ENCODE peak calls at places on chromosomes 12 and 14, in eight cellular contexts. B is A549, T is WTC11, I is IMR-90, O is K562, X is GM12878, M is H1, D is SK-N-SH. Y is an unnamed sample.

GRCh38 chr14:69460093-69460701 is 24.3 kb upstream of the PLEKHD1 start:
- DNase-seq in X (peak; percentile 25), O (peak; percentile 69), B (peak; percentile 79), D (peak; percentile 70), I (peak; percentile 95), T (peak; percentile 39), M (no peak), Y (peak; percentile 73)

GRCh38 chr12:91191516-91192111 is 9.0 kb upstream of the DCN start:
- DNase-seq in B (no peak), D (no peak), O (no peak), I (no peak), M (no peak), T (no peak), X (no peak), Y (no peak)

GRCh38 chr12:93982847-93983315 is 165.5 kb upstream of the PLXNC1 start:
- DNase-seq in O (peak; percentile 13), M (no peak), T (no peak), X (no peak), D (no peak), B (no peak), I (peak; percentile 93), Y (no peak)

GRCh38 chr12:53184828-53185227 is 4.1 kb upstream of the CSAD start:
- DNase-seq in T (no peak), I (no peak), X (no peak), D (no peak), M (no peak), O (no peak), B (no peak), Y (no peak)

GRCh38 chr12:55847033-55847432 is 4.3 kb upstream of the MMP19 start:
- DNase-seq in M (no peak), B (no peak), T (no peak), X (no peak), O (no peak), I (peak; percentile 83), D (no peak), Y (no peak)

GRCh38 chr12:58608711-58609110 is 311.6 kb downstream of the LRIG3 start:
- DNase-seq in O (no peak), M (no peak), T (no peak), X (no peak), D (no peak), B (no peak), I (peak; percentile 24), Y (no peak)

GRCh38 chr12:8527250-8528130 is 13.2 kb downstream of the CLEC4E start:
- DNase-seq in X (no peak), T (peak; percentile 42), D (no peak), B (no peak), M (no peak), O (no peak), I (no peak), Y (no peak)

GRCh38 chr12:12428961-12429657 is 72.2 kb downstream of the BORCS5 start:
- DNase-seq in X (no peak), O (no peak), I (no peak), B (no peak), D (no peak), T (no peak), M (no peak), Y (no peak)

GRCh38 chr12:101824831-101825230 is 5.9 kb downstream of the GNPTAB start:
- DNase-seq in O (no peak), B (no peak), I (no peak), T (no peak), M (no peak), D (no peak), X (no peak), Y (no peak)

GRCh38 chr12:10503460-10503859 is 2.2 kb upstream of the EIF2S3B start:
- DNase-seq in D (no peak), I (no peak), X (no peak), T (no peak), O (no peak), B (no peak), M (no peak), Y (no peak)

GRCh38 chr12:111393700-111394275 is 11.9 kb upstream of the SH2B3 start:
- DNase-seq in T (no peak), M (no peak), D (peak; percentile 48), B (no peak), X (no peak), I (peak; percentile 42), O (peak; percentile 62), Y (no peak)

GRCh38 chr12:57844725-57845477 is 1.6 kb downstream of the CTDSP2 start:
- DNase-seq in I (peak; percentile 86), D (peak; percentile 60), O (peak; percentile 67), B (peak; percentile 71), T (peak; percentile 69), M (no peak), X (no peak), Y (peak; percentile 68)

GRCh38 chr12:100576311-100577036 is 3.0 kb downstream of the GAS2L3 start:
- DNase-seq in X (no peak), O (peak; percentile 22), D (no peak), T (no peak), M (no peak), B (peak; percentile 28), I (peak; percentile 95), Y (no peak)

GRCh38 chr12:3213171-3213570 is 136.0 kb downstream of the TSPAN9 start:
- DNase-seq in B (no peak), O (no peak), M (no peak), I (no peak), T (no peak), D (no peak), X (no peak), Y (no peak)

GRCh38 chr12:52126605-52127578 is 47.4 kb downstream of the SMIM41 start:
- DNase-seq in O (no peak), T (no peak), X (no peak), M (no peak), D (peak; percentile 1), I (peak; percentile 39), B (peak; percentile 1), Y (no peak)

GRCh38 chr14:76773188-76773885 is 12.1 kb downstream of the VASH1 start:
- DNase-seq in M (no peak), D (peak; percentile 69), B (peak; percentile 54), I (peak; percentile 82), O (peak; percentile 81), T (no peak), X (no peak), Y (peak; percentile 41)

GRCh38 chr12:76879710-76880025 is 849 bp upstream of the CSRP2 start:
- DNase-seq in M (no peak), X (no peak), B (no peak), I (no peak), O (no peak), T (no peak), D (no peak), Y (no peak)

GRCh38 chr12:105359840-105360239 is 29.3 kb downstream of the C12orf75 start:
- DNase-seq in I (peak; percentile 57), B (no peak), X (no peak), M (no peak), T (no peak), O (no peak), D (no peak), Y (no peak)

GRCh38 chr14:81427348-81428058 is 27.4 kb upstream of the STON2 start:
- DNase-seq in I (no peak), B (no peak), D (peak; percentile 32), X (no peak), M (no peak), T (no peak), O (peak; percentile 91), Y (no peak)

GRCh38 chr14:95319312-95320075 is at the start of gene CLMN:
- DNase-seq in O (peak; percentile 23), T (peak; percentile 59), X (no peak), I (peak; percentile 4), M (no peak), B (peak; percentile 47), D (peak; percentile 89), Y (no peak)

GRCh38 chr12:109753054-109753401 is 39.4 kb downstream of the FAM222A start:
- DNase-seq in D (peak; percentile 12), O (no peak), I (no peak), T (peak; percentile 3), M (no peak), B (no peak), X (no peak), Y (no peak)

GRCh38 chr12:123971770-123972447 is 722 bp downstream of the CCDC92 start:
- DNase-seq in D (peak; percentile 69), O (peak; percentile 52), I (peak; percentile 50), M (peak; percentile 85), B (peak; percentile 52), T (peak; percentile 85), X (no peak), Y (peak; percentile 58)
- TF ChIP-seq USF2 in D (no peak), O (no peak), I (no peak), M (no peak), B (no peak), T (no peak), X (no peak), Y (no peak)

GRCh38 chr14:56555921-56556570 is 23.6 kb upstream of the TMEM260 start:
- DNase-seq in I (peak; percentile 43), O (peak; percentile 37), D (peak; percentile 11), T (no peak), X (no peak), B (peak; percentile 28), M (no peak), Y (peak; percentile 76)
- TF ChIP-seq USF2 in I (no peak), O (no peak), D (no peak), T (no peak), X (no peak), B (no peak), M (no peak), Y (no peak)

DNA sequence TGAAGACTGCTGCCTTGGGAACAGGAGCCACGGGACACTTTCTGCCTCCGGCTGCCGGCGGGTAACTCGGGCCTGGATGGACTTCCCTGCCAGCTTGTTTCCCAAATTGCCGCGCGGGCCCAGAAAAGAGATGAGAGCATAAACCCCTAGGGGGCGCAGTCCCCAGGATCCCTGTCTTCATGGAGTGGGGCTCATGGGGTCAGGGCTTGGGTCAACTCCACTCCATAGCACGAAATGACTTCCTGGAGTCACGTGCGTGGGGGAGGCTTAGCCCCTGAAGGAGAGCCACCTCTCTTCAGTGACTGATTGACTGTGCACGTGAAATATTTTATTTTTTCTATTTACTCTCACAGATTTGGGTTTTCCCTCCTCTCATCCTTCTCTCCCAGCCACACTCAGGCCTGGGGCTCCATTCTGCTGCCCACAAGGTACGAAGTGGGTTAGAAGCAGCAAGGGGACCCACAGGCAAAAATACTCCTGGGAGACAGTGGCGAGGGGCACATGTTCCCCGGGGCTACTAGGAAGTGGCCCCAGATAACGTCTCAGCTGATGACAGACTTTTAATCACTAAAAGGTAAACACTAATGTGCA is 10.0 kb downstream of the PGF start:
- DNase-seq in I (no peak), M (peak; percentile 57), X (no peak), O (peak; percentile 83), D (peak; percentile 84), T (peak; percentile 86), B (peak; percentile 75), Y (no peak)
- TF ChIP-seq USF2 in I (no peak), M (no peak), X (no peak), O (peak; percentile 45), D (no peak), T (peak; percentile 36), B (no peak), Y (no peak)

DNA sequence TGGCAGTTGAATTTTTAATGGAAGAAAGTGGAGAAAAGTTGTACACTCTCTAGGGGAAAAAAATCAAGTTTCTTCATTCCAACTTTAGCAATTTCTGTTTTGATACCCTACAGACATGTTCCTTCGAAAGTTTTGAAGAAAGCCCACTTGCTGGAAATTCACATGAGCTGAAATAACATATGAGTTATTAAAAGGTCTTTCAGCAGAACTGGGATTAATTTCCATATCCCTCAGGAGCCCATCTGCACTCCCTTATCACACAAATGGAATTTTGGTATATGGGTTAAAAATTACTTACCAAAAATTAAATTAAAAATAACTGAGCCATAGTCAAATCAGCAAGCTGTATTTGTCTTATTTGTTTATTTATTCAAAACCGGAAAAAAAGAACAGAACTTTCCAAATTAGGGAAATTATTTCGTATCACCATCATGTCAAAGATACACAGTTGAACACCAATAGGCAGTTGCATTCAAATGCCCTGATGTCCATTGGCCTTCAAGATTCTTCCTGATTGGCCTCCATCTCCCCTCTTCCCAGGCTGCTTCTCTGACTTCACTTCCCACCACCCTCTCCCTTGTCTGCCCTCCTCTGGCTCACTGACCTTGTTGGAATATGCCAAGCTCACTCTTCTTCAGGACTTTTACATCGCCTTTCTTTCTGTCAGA is 445.4 kb downstream of the EGLN3 start:
- DNase-seq in I (no peak), B (no peak), X (no peak), T (no peak), D (no peak), M (no peak), O (no peak), Y (no peak)
- TF ChIP-seq USF2 in I (no peak), B (no peak), X (no peak), T (no peak), D (no peak), M (no peak), O (no peak), Y (no peak)

Y was measured in HepG2.